ENCODE peak calls at places on chromosomes 3 and 15, in eight cellular contexts. One of them, this sample, is unnamed.

GRCh38 chr3:73332558-73332957 is 271.1 kb downstream of the EBLN2 start:
- DNase-seq in stomach: no peak
- DNase-seq in BJ: no peak
- DNase-seq in fibroblast of mammary gland: no peak
- DNase-seq in lower leg skin: no peak
- DNase-seq in IMR-90: no peak
- DNase-seq in lung: no peak
- DNase-seq in spleen: no peak
- DNase-seq in this sample: no peak

GRCh38 chr3:66416556-66417304 is 84.1 kb downstream of the LRIG1 start:
- DNase-seq in fibroblast of mammary gland: no peak
- DNase-seq in spleen: no peak
- DNase-seq in lower leg skin: no peak
- DNase-seq in lung: no peak
- DNase-seq in stomach: no peak
- DNase-seq in BJ: no peak
- DNase-seq in IMR-90: peak; percentile 59
- DNase-seq in this sample: no peak

GRCh38 chr15:90038639-90039095 is 37.5 kb downstream of the ZNF710 start:
- DNase-seq in stomach: no peak
- DNase-seq in lower leg skin: no peak
- DNase-seq in lung: no peak
- DNase-seq in IMR-90: no peak
- DNase-seq in BJ: no peak
- DNase-seq in fibroblast of mammary gland: no peak
- DNase-seq in spleen: peak; percentile 15
- DNase-seq in this sample: no peak

GRCh38 chr3:22231061-22231460 is 480.1 kb upstream of the ZNF385D start:
- DNase-seq in fibroblast of mammary gland: peak; percentile 57
- DNase-seq in IMR-90: no peak
- DNase-seq in spleen: no peak
- DNase-seq in lung: no peak
- DNase-seq in stomach: no peak
- DNase-seq in BJ: no peak
- DNase-seq in lower leg skin: no peak
- DNase-seq in this sample: peak; percentile 19

GRCh38 chr3:113606539-113607218 is 74.3 kb downstream of the SIDT1 start:
- DNase-seq in stomach: no peak
- DNase-seq in IMR-90: no peak
- DNase-seq in lung: no peak
- DNase-seq in lower leg skin: no peak
- DNase-seq in fibroblast of mammary gland: no peak
- DNase-seq in spleen: peak; percentile 76
- DNase-seq in BJ: no peak
- DNase-seq in this sample: no peak

GRCh38 chr3:15645740-15646490 is 44.4 kb downstream of the BTD start:
- DNase-seq in fibroblast of mammary gland: peak; percentile 96
- DNase-seq in stomach: no peak
- DNase-seq in lower leg skin: peak; percentile 86
- DNase-seq in lung: no peak
- DNase-seq in IMR-90: peak; percentile 94
- DNase-seq in spleen: no peak
- DNase-seq in BJ: peak; percentile 50
- DNase-seq in this sample: peak; percentile 98

GRCh38 chr3:133991637-133992036 is 38.1 kb downstream of the SLCO2A1 start:
- DNase-seq in lower leg skin: peak; percentile 73
- DNase-seq in stomach: no peak
- DNase-seq in BJ: no peak
- DNase-seq in IMR-90: no peak
- DNase-seq in lung: no peak
- DNase-seq in spleen: no peak
- DNase-seq in fibroblast of mammary gland: no peak
- DNase-seq in this sample: peak; percentile 47

GRCh38 chr3:29695201-29695904 is 414.5 kb downstream of the RBMS3 start:
- DNase-seq in stomach: no peak
- DNase-seq in BJ: peak; percentile 75
- DNase-seq in IMR-90: peak; percentile 86
- DNase-seq in lung: no peak
- DNase-seq in fibroblast of mammary gland: peak; percentile 93
- DNase-seq in lower leg skin: no peak
- DNase-seq in spleen: no peak
- DNase-seq in this sample: peak; percentile 38

GRCh38 chr3:111761309-111761795 is 97.7 kb upstream of the PHLDB2 start:
- DNase-seq in stomach: no peak
- DNase-seq in BJ: peak; percentile 60
- DNase-seq in lung: no peak
- DNase-seq in spleen: no peak
- DNase-seq in IMR-90: peak; percentile 85
- DNase-seq in lower leg skin: no peak
- DNase-seq in fibroblast of mammary gland: peak; percentile 88
- DNase-seq in this sample: peak; percentile 84

GRCh38 chr3:114718897-114719208 is 425.0 kb downstream of the TIGIT start:
- DNase-seq in fibroblast of mammary gland: no peak
- DNase-seq in spleen: no peak
- DNase-seq in lung: no peak
- DNase-seq in lower leg skin: no peak
- DNase-seq in stomach: no peak
- DNase-seq in BJ: no peak
- DNase-seq in IMR-90: no peak
- DNase-seq in this sample: no peak

GRCh38 chr3:114718071-114718896 is 424.5 kb downstream of the TIGIT start:
- DNase-seq in lung: no peak
- DNase-seq in stomach: no peak
- DNase-seq in BJ: no peak
- DNase-seq in lower leg skin: no peak
- DNase-seq in fibroblast of mammary gland: no peak
- DNase-seq in IMR-90: no peak
- DNase-seq in spleen: no peak
- DNase-seq in this sample: no peak

GRCh38 chr3:114721209-114721608 is 425.9 kb downstream of the ZBTB20 start:
- DNase-seq in spleen: no peak
- DNase-seq in lower leg skin: no peak
- DNase-seq in BJ: no peak
- DNase-seq in lung: no peak
- DNase-seq in IMR-90: no peak
- DNase-seq in stomach: no peak
- DNase-seq in fibroblast of mammary gland: no peak
- DNase-seq in this sample: no peak

GRCh38 chr3:114722530-114722929 is 424.6 kb downstream of the ZBTB20 start:
- DNase-seq in IMR-90: no peak
- DNase-seq in stomach: no peak
- DNase-seq in lung: no peak
- DNase-seq in lower leg skin: no peak
- DNase-seq in fibroblast of mammary gland: no peak
- DNase-seq in BJ: no peak
- DNase-seq in spleen: no peak
- DNase-seq in this sample: no peak

GRCh38 chr3:114721864-114722263 is 425.2 kb downstream of the ZBTB20 start:
- DNase-seq in IMR-90: no peak
- DNase-seq in lower leg skin: no peak
- DNase-seq in spleen: no peak
- DNase-seq in fibroblast of mammary gland: no peak
- DNase-seq in stomach: no peak
- DNase-seq in lung: no peak
- DNase-seq in BJ: no peak
- DNase-seq in this sample: no peak
- H3K4me3 ChIP-seq in IMR-90: no peak overlapping the region
- H3K4me3 ChIP-seq in lower leg skin: no peak overlapping the region
- H3K4me3 ChIP-seq in spleen: no peak overlapping the region
- H3K4me3 ChIP-seq in fibroblast of mammary gland: no peak overlapping the region
- H3K4me3 ChIP-seq in stomach: no peak overlapping the region
- H3K4me3 ChIP-seq in lung: no peak overlapping the region
- H3K4me3 ChIP-seq in BJ: no peak overlapping the region
- H3K4me3 ChIP-seq in this sample: no peak overlapping the region

GRCh38 chr3:42728668-42729364 is 26.2 kb upstream of the HHATL start:
- DNase-seq in IMR-90: no peak
- DNase-seq in lung: no peak
- DNase-seq in BJ: no peak
- DNase-seq in stomach: no peak
- DNase-seq in lower leg skin: peak; percentile 80
- DNase-seq in fibroblast of mammary gland: no peak
- DNase-seq in spleen: no peak
- DNase-seq in this sample: no peak
- H3K4me3 ChIP-seq in IMR-90: no peak overlapping the region
- H3K4me3 ChIP-seq in lung: no peak overlapping the region
- H3K4me3 ChIP-seq in BJ: no peak overlapping the region
- H3K4me3 ChIP-seq in stomach: no peak overlapping the region
- H3K4me3 ChIP-seq in lower leg skin: no peak overlapping the region
- H3K4me3 ChIP-seq in fibroblast of mammary gland: no peak overlapping the region
- H3K4me3 ChIP-seq in spleen: no peak overlapping the region
- H3K4me3 ChIP-seq in this sample: no peak overlapping the region

GRCh38 chr15:41790756-41791546 is 16.7 kb downstream of the MAPKBP1 start:
- DNase-seq in lower leg skin: no peak
- DNase-seq in spleen: no peak
- DNase-seq in stomach: no peak
- DNase-seq in lung: no peak
- DNase-seq in BJ: peak; percentile 57
- DNase-seq in fibroblast of mammary gland: peak; percentile 66
- DNase-seq in IMR-90: peak; percentile 79
- DNase-seq in this sample: peak; percentile 90
- H3K4me3 ChIP-seq in lower leg skin: no peak overlapping the region
- H3K4me3 ChIP-seq in spleen: no peak overlapping the region
- H3K4me3 ChIP-seq in stomach: no peak overlapping the region
- H3K4me3 ChIP-seq in lung: no peak overlapping the region
- H3K4me3 ChIP-seq in BJ: no peak overlapping the region
- H3K4me3 ChIP-seq in fibroblast of mammary gland: no peak overlapping the region
- H3K4me3 ChIP-seq in IMR-90: no peak overlapping the region
- H3K4me3 ChIP-seq in this sample: peak overlapping the region; percentile 6

GRCh38 chr15:75714195-75714594 is 1.5 kb upstream of the CSPG4 start:
- DNase-seq in stomach: no peak
- DNase-seq in lung: no peak
- DNase-seq in fibroblast of mammary gland: no peak
- DNase-seq in BJ: no peak
- DNase-seq in lower leg skin: no peak
- DNase-seq in spleen: no peak
- DNase-seq in IMR-90: no peak
- DNase-seq in this sample: no peak

GRCh38 chr15:75712668-75713337 is at the start of gene CSPG4:
- DNase-seq in stomach: peak; percentile 57
- DNase-seq in fibroblast of mammary gland: peak; percentile 53
- DNase-seq in IMR-90: peak; percentile 73
- DNase-seq in spleen: no peak
- DNase-seq in lung: no peak
- DNase-seq in lower leg skin: no peak
- DNase-seq in BJ: no peak
- DNase-seq in this sample: peak; percentile 47

GRCh38 chr15:75718326-75718725 is 5.7 kb upstream of the CSPG4 start:
- DNase-seq in spleen: no peak
- DNase-seq in lung: no peak
- DNase-seq in IMR-90: peak; percentile 76
- DNase-seq in BJ: peak; percentile 67
- DNase-seq in fibroblast of mammary gland: peak; percentile 64
- DNase-seq in lower leg skin: no peak
- DNase-seq in stomach: peak; percentile 49
- DNase-seq in this sample: peak; percentile 54

GRCh38 chr15:75713338-75713895 is 769 bp upstream of the CSPG4 start:
- DNase-seq in lung: no peak
- DNase-seq in BJ: no peak
- DNase-seq in lower leg skin: no peak
- DNase-seq in fibroblast of mammary gland: peak; percentile 45
- DNase-seq in stomach: peak; percentile 42
- DNase-seq in IMR-90: peak; percentile 49
- DNase-seq in spleen: no peak
- DNase-seq in this sample: no peak
- H3K4me3 ChIP-seq in lung: no peak overlapping the region
- H3K4me3 ChIP-seq in BJ: no peak overlapping the region
- H3K4me3 ChIP-seq in lower leg skin: no peak overlapping the region
- H3K4me3 ChIP-seq in fibroblast of mammary gland: no peak overlapping the region
- H3K4me3 ChIP-seq in stomach: peak overlapping the region; percentile 57
- H3K4me3 ChIP-seq in IMR-90: no peak overlapping the region
- H3K4me3 ChIP-seq in spleen: no peak overlapping the region
- H3K4me3 ChIP-seq in this sample: no peak overlapping the region

DNA sequence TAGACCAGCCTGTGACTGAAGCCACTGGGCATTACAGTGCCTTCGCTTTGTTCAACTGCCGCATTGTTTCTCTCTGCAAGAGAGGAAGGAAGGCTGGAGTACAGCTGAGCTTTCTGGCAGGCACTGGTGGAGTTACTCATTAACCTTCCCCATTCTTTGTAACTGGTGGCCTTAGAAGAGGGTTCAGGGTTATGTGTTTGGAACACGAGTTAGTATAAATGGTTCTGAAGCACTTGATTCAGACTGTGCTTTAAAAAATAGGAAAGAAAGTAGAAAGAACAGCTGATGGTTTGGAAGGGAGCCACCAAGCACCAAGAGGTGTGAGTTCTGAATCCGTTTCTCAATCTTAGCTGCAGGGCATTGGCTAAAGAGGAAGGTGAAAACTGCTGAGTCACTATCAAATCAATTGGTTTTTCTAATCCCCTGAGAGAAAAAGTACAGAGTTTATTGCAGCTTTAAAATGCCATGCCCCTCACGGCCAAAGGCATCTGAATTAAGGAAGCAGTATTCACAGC is 3.7 kb downstream of the HGD start:
- DNase-seq in BJ: peak; percentile 39
- DNase-seq in spleen: no peak
- DNase-seq in stomach: peak; percentile 86
- DNase-seq in lung: peak; percentile 72
- DNase-seq in IMR-90: peak; percentile 65
- DNase-seq in lower leg skin: no peak
- DNase-seq in fibroblast of mammary gland: peak; percentile 80
- DNase-seq in this sample: peak; percentile 58
- H3K4me3 ChIP-seq in BJ: no peak overlapping the region
- H3K4me3 ChIP-seq in spleen: no peak overlapping the region
- H3K4me3 ChIP-seq in stomach: peak overlapping the region; percentile 19
- H3K4me3 ChIP-seq in lung: no peak overlapping the region
- H3K4me3 ChIP-seq in IMR-90: no peak overlapping the region
- H3K4me3 ChIP-seq in lower leg skin: no peak overlapping the region
- H3K4me3 ChIP-seq in fibroblast of mammary gland: no peak overlapping the region
- H3K4me3 ChIP-seq in this sample: peak overlapping the region; percentile 11

GRCh38 chr3:100264242-100264641 is 3.5 kb downstream of the TBC1D23 start:
- DNase-seq in lower leg skin: no peak
- DNase-seq in spleen: no peak
- DNase-seq in fibroblast of mammary gland: peak; percentile 45
- DNase-seq in BJ: no peak
- DNase-seq in IMR-90: peak; percentile 11
- DNase-seq in stomach: no peak
- DNase-seq in lung: no peak
- DNase-seq in this sample: no peak
- H3K4me3 ChIP-seq in lower leg skin: no peak overlapping the region
- H3K4me3 ChIP-seq in spleen: no peak overlapping the region
- H3K4me3 ChIP-seq in fibroblast of mammary gland: no peak overlapping the region
- H3K4me3 ChIP-seq in BJ: no peak overlapping the region
- H3K4me3 ChIP-seq in IMR-90: no peak overlapping the region
- H3K4me3 ChIP-seq in stomach: no peak overlapping the region
- H3K4me3 ChIP-seq in lung: no peak overlapping the region
- H3K4me3 ChIP-seq in this sample: peak overlapping the region; percentile 2

DNA sequence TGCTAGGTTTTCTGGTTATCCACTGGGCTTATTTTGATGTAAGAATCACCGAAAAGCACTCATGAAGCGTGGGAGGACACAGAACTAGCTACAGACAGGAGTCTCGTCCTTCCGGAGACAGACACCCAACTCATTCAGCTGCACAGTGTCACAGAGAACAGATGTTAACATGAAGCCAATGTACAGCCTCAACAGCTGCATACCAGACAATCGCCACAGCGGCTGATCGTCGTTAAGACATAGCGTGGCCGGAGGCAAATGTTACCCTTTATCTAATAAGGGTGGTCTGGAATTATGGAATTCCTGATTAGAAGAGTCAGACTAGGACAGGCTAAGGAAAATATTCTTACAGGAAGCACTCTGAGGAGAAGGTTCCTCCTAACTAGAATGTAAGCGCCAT is 1.2 kb upstream of the PYGO1 start:
- DNase-seq in spleen: no peak
- DNase-seq in fibroblast of mammary gland: peak; percentile 19
- DNase-seq in IMR-90: no peak
- DNase-seq in BJ: no peak
- DNase-seq in lower leg skin: no peak
- DNase-seq in stomach: no peak
- DNase-seq in lung: no peak
- DNase-seq in this sample: no peak
- H3K4me3 ChIP-seq in spleen: no peak overlapping the region
- H3K4me3 ChIP-seq in fibroblast of mammary gland: peak overlapping the region; percentile 65
- H3K4me3 ChIP-seq in IMR-90: no peak overlapping the region
- H3K4me3 ChIP-seq in BJ: peak overlapping the region; percentile 74
- H3K4me3 ChIP-seq in lower leg skin: no peak overlapping the region
- H3K4me3 ChIP-seq in stomach: no peak overlapping the region
- H3K4me3 ChIP-seq in lung: no peak overlapping the region
- H3K4me3 ChIP-seq in this sample: no peak overlapping the region

This sample was measured in PC-3.